ENCODE peak calls at places on chromosome 6, in four cellular contexts. W is mesenchymal stem cell, K is vagina, R is neuronal stem cell. J is an unnamed sample.

GRCh38 chr6:154925130-154925529 is 70.0 kb upstream of the TIAM2 start:
- DNase-seq in W (no peak), K (no peak), R (no peak), J (no peak)

GRCh38 chr6:42979523-42980177 is 669 bp upstream of the PEX6 start:
- DNase-seq in W (peak; percentile 67), K (no peak), R (no peak), J (no peak)

GRCh38 chr6:159691133-159691962 is 1.7 kb downstream of the SOD2 start:
- DNase-seq in W (peak; percentile 97), K (no peak), R (no peak), J (no peak)

GRCh38 chr6:79215233-79215824 is 19.2 kb downstream of the HMGN3 start:
- DNase-seq in W (peak; percentile 63), K (no peak), R (peak; percentile 76), J (no peak)

GRCh38 chr6:169073311-169073710 is 180.3 kb downstream of the THBS2 start:
- DNase-seq in W (peak; percentile 40), K (no peak), R (no peak), J (no peak)

GRCh38 chr6:16514249-16514648 is 247.0 kb downstream of the ATXN1 start:
- DNase-seq in W (peak; percentile 64), K (no peak), R (no peak), J (no peak)

GRCh38 chr6:150596439-150596838 is 3.2 kb upstream of the PLEKHG1 start:
- DNase-seq in W (no peak), K (no peak), R (no peak), J (no peak)

GRCh38 chr6:56652231-56652630 is 9.5 kb upstream of the DST start:
- DNase-seq in W (no peak), K (no peak), R (no peak), J (no peak)

GRCh38 chr6:166029506-166029905 is 138.1 kb downstream of the TBXT start:
- DNase-seq in W (peak; percentile 61), K (no peak), R (no peak), J (no peak)

GRCh38 chr6:135464634-135465033 is 32.9 kb downstream of the AHI1 start:
- DNase-seq in W (no peak), K (no peak), R (no peak), J (no peak)

GRCh38 chr6:27785297-27785696 is 126.9 kb downstream of the OR2B2 start:
- DNase-seq in W (no peak), K (no peak), R (no peak), J (no peak)

GRCh38 chr6:48766349-48766748 is 655.4 kb upstream of the PTCHD4 start:
- DNase-seq in W (no peak), K (no peak), R (no peak), J (no peak)

GRCh38 chr6:1746919-1747460 is 137.3 kb downstream of the FOXC1 start:
- DNase-seq in W (no peak), K (no peak), R (no peak), J (no peak)

GRCh38 chr6:153994811-153995210 is 44.2 kb upstream of the OPRM1 start:
- DNase-seq in W (no peak), K (no peak), R (no peak), J (no peak)

GRCh38 chr6:112015725-112016124 is 38.2 kb upstream of the CCN6 start:
- DNase-seq in W (no peak), K (no peak), R (no peak), J (no peak)

GRCh38 chr6:42104095-42104806 is 38.2 kb downstream of the C6orf132 start:
- DNase-seq in W (peak; percentile 72), K (no peak), R (peak; percentile 69), J (no peak)

GRCh38 chr6:169702640-169703246 is 817 bp downstream of the C6orf120 start:
- DNase-seq in W (no peak), K (no peak), R (no peak), J (no peak)

GRCh38 chr6:131029661-131030297 is 33.3 kb downstream of the EPB41L2 start:
- DNase-seq in W (peak; percentile 61), K (no peak), R (peak; percentile 11), J (no peak)

GRCh38 chr6:88586371-88587157 is 376.9 kb downstream of the RNGTT start:
- DNase-seq in W (no peak), K (no peak), R (no peak), J (no peak)

GRCh38 chr6:158645064-158646022 is 800 bp upstream of the DYNLT1 start:
- DNase-seq in W (no peak), K (no peak), R (no peak), J (peak; percentile 22)

GRCh38 chr6:135008072-135008940 is 46.3 kb downstream of the HBS1L start:
- DNase-seq in W (no peak), K (no peak), R (no peak), J (no peak)

GRCh38 chr6:44096615-44097014 is 30.6 kb downstream of the MRPL14 start:
- DNase-seq in W (peak; percentile 71), K (no peak), R (no peak), J (no peak)

GRCh38 chr6:21375717-21376116 is 217.8 kb upstream of the SOX4 start:
- DNase-seq in W (no peak), K (no peak), R (no peak), J (no peak)

GRCh38 chr6:166157930-166158617 is 9.6 kb downstream of the TBXT start:
- DNase-seq in W (no peak), K (no peak), R (no peak), J (no peak)

GRCh38 chr6:132136976-132137375 is 185.8 kb upstream of the CCN2 start:
- DNase-seq in W (no peak), K (no peak), R (no peak), J (no peak)